ENCODE peak calls at places on chromosome 17, in eight cellular contexts. Z, J, Q, S, B, W, P and R are unnamed samples.
A peak's percentile ranks its signal among the peaks of the same experiment; 100 is the strongest.

GRCh38 chr17:69997332-69997731 is 77.7 kb upstream of the KCNJ16 start:
- DNase-seq in W (no peak), P (no peak), J (peak; percentile 53), Z (no peak), Q (peak; percentile 73), B (peak; percentile 9), S (no peak), R (no peak)

GRCh38 chr17:58172369-58173071 is 5.7 kb downstream of the OR4D2 start:
- DNase-seq in Z (no peak), Q (peak; percentile 4), J (peak; percentile 4), S (peak; percentile 64), P (no peak), W (no peak), B (no peak), R (peak; percentile 65)

GRCh38 chr17:40912506-40913220 is 24.8 kb downstream of the KRT23 start:
- DNase-seq in S (no peak), B (no peak), W (no peak), J (no peak), Z (no peak), Q (no peak), P (no peak), R (no peak)

GRCh38 chr17:4479982-4480751 is 18.5 kb upstream of the SPNS2 start:
- DNase-seq in Q (no peak), Z (no peak), S (no peak), W (no peak), P (no peak), J (no peak), B (no peak), R (no peak)

GRCh38 chr17:9767432-9767991 is 23.9 kb downstream of the DHRS7C start:
- DNase-seq in Z (no peak), P (no peak), J (no peak), S (no peak), B (no peak), Q (no peak), W (no peak), R (no peak)

GRCh38 chr17:41593306-41594095 is 6.8 kb upstream of the KRT14 start:
- DNase-seq in P (no peak), W (no peak), Q (no peak), S (no peak), J (no peak), B (no peak), Z (no peak), R (no peak)

GRCh38 chr17:38632334-38632733 is 26.6 kb upstream of the SRCIN1 start:
- DNase-seq in Q (no peak), S (no peak), B (no peak), Z (no peak), P (no peak), W (no peak), J (no peak), R (no peak)

GRCh38 chr17:65283704-65284103 is 146.5 kb downstream of the RGS9 start:
- DNase-seq in B (no peak), Z (no peak), J (no peak), W (no peak), S (no peak), Q (peak; percentile 26), P (no peak), R (no peak)

GRCh38 chr17:79902146-79902791 is 63.0 kb upstream of the CBX4 start:
- DNase-seq in Q (no peak), S (no peak), P (no peak), Z (no peak), J (no peak), B (no peak), W (no peak), R (no peak)

GRCh38 chr17:45376171-45376564 is 56.5 kb downstream of the ARHGAP27 start:
- DNase-seq in P (no peak), Z (no peak), B (no peak), Q (no peak), J (no peak), W (no peak), S (no peak), R (peak; percentile 41)

GRCh38 chr17:82874011-82874835 is 34.4 kb upstream of the ZNF750 start:
- DNase-seq in S (no peak), B (no peak), W (no peak), Z (no peak), Q (no peak), P (peak; percentile 74), J (no peak), R (no peak)

GRCh38 chr17:7855643-7856080 is 796 bp downstream of the TMEM88 start:
- DNase-seq in B (no peak), P (no peak), J (no peak), Z (peak; percentile 52), Q (no peak), S (peak; percentile 11), W (no peak), R (no peak)

GRCh38 chr17:14805348-14805747 is 459.8 kb downstream of the PMP22 start:
- DNase-seq in Q (no peak), Z (no peak), P (no peak), W (no peak), B (no peak), S (no peak), J (no peak), R (no peak)

GRCh38 chr17:64120159-64120558 is 9.8 kb downstream of the ERN1 start:
- DNase-seq in J (no peak), Q (no peak), B (no peak), S (no peak), Z (no peak), P (no peak), W (no peak), R (no peak)

GRCh38 chr17:72802726-72803125 is 289.8 kb downstream of the SLC39A11 start:
- DNase-seq in P (no peak), W (no peak), B (no peak), Z (no peak), S (no peak), J (no peak), Q (no peak), R (no peak)

GRCh38 chr17:77125432-77125901 is 15.3 kb upstream of the SEC14L1 start:
- DNase-seq in W (no peak), S (no peak), B (peak; percentile 69), Q (peak; percentile 91), P (no peak), Z (no peak), J (peak; percentile 96), R (no peak)

GRCh38 chr17:10614536-10615155 is 42.5 kb downstream of the MYH3 start:
- DNase-seq in B (peak; percentile 78), W (peak; percentile 61), S (peak; percentile 63), P (no peak), Q (peak; percentile 51), Z (no peak), J (peak; percentile 41), R (peak; percentile 42)

GRCh38 chr17:68684860-68685493 is 83.8 kb upstream of the FAM20A start:
- DNase-seq in P (no peak), Z (no peak), J (no peak), B (peak; percentile 71), W (no peak), Q (no peak), S (no peak), R (no peak)

GRCh38 chr17:43125967-43126910 is 1.1 kb upstream of the BRCA1 start:
- DNase-seq in W (no peak), J (no peak), Q (no peak), B (no peak), P (peak; percentile 57), Z (no peak), S (no peak), R (peak; percentile 34)

GRCh38 chr17:79137791-79138190 is 63.2 kb downstream of the ENGASE start:
- DNase-seq in Z (no peak), W (no peak), B (no peak), S (no peak), Q (no peak), J (no peak), P (no peak), R (no peak)

GRCh38 chr17:78998311-78999055 is 11.1 kb downstream of the CANT1 start:
- DNase-seq in P (peak; percentile 80), Z (peak; percentile 81), W (no peak), B (peak; percentile 34), J (no peak), S (no peak), Q (no peak), R (no peak)

GRCh38 chr17:29642171-29642611 is 19.5 kb upstream of the CORO6 start:
- DNase-seq in B (no peak), W (no peak), S (peak; percentile 50), Q (no peak), P (no peak), J (no peak), Z (no peak), R (no peak)

GRCh38 chr17:74715144-74715543 is 2.4 kb upstream of the CD300LF start:
- DNase-seq in S (no peak), B (peak; percentile 6), P (no peak), Q (no peak), W (no peak), Z (no peak), J (no peak), R (no peak)

GRCh38 chr17:75707096-75707720 is 14.1 kb upstream of the ITGB4 start:
- DNase-seq in W (no peak), Z (peak; percentile 79), P (no peak), B (no peak), S (no peak), J (peak; percentile 71), Q (no peak), R (no peak)

GRCh38 chr17:9860851-9861250 is 35.1 kb downstream of the GLP2R start:
- DNase-seq in W (no peak), Z (no peak), P (no peak), B (no peak), J (no peak), S (no peak), Q (no peak), R (peak; percentile 8)

GRCh38 chr17:4006745-4007211 is 42.5 kb upstream of the ATP2A3 start:
- DNase-seq in P (no peak), B (no peak), Z (no peak), S (no peak), Q (no peak), W (no peak), J (no peak), R (peak; percentile 68)

GRCh38 chr17:78263063-78263735 is 31.8 kb downstream of the TMEM235 start:
- DNase-seq in Z (peak; percentile 64), B (no peak), Q (no peak), W (no peak), P (peak; percentile 65), J (no peak), S (no peak), R (no peak)

GRCh38 chr17:15261063-15261817 is 3.9 kb downstream of the PMP22 start:
- DNase-seq in Q (peak; percentile 60), Z (peak; percentile 70), J (peak; percentile 61), S (peak; percentile 42), W (peak; percentile 32), P (peak; percentile 67), B (peak; percentile 50), R (no peak)

GRCh38 chr17:41451154-41451728 is 10.5 kb upstream of the KRT38 start:
- DNase-seq in P (no peak), J (peak; percentile 9), B (no peak), Z (no peak), S (no peak), W (no peak), Q (peak; percentile 59), R (no peak)

GRCh38 chr17:14121952-14122351 is 52.6 kb downstream of the COX10 start:
- DNase-seq in Q (no peak), S (no peak), W (no peak), B (no peak), P (no peak), J (no peak), Z (no peak), R (no peak)